ENCODE peak calls at places on chromosomes 5 and 9, in nine cellular contexts. H is A172; U is NCI-H1417; O is GF-D8; Q is T-helper 1 cell; N is GM20000; I is activated B cell treated with CpG ODN at 0.5 μM for 24 hours; R is activated naive CD8-positive, alpha-beta T cell treated with anti-CD3 and anti-CD28 coated beads, Interleukin-2, amount 10 ng/mL, durations not matched to agents 7 days and 5 days; Z is PC-3. P is an unnamed sample.

GRCh38 chr5:105146867-105147266 is 1584.3 kb upstream of the NUDT12 start:
- DNase-seq in H (peak; percentile 13), I (no peak), R (no peak), Q (no peak), O (no peak), N (no peak), U (no peak), Z (peak; percentile 66), P (no peak)

GRCh38 chr5:15598294-15598902 is 98.4 kb downstream of the FBXL7 start:
- DNase-seq in N (no peak), Z (peak; percentile 23), U (no peak), R (no peak), I (no peak), Q (no peak), H (peak; percentile 11), O (no peak), P (no peak)

GRCh38 chr5:171309526-171310333 is 682 bp downstream of the TLX3 start:
- DNase-seq in O (no peak), I (no peak), Z (no peak), U (no peak), R (peak; percentile 46), N (peak; percentile 55), H (no peak), Q (no peak), P (no peak)

GRCh38 chr5:36177715-36178556 is 26.0 kb downstream of the SKP2 start:
- DNase-seq in Z (peak; percentile 58), U (no peak), R (no peak), N (no peak), H (peak; percentile 53), O (no peak), I (no peak), Q (no peak), P (no peak)

GRCh38 chr5:126377444-126377843 is 45.8 kb upstream of the GRAMD2B start:
- DNase-seq in U (no peak), R (no peak), Z (no peak), H (no peak), O (no peak), Q (no peak), I (no peak), N (no peak), P (no peak)

GRCh38 chr5:58012801-58013315 is 447.0 kb downstream of the PLK2 start:
- DNase-seq in Z (no peak), U (no peak), R (no peak), N (no peak), Q (no peak), I (no peak), H (no peak), O (no peak), P (no peak)

GRCh38 chr5:81779125-81779934 is 28.4 kb upstream of the SSBP2 start:
- DNase-seq in N (peak; percentile 36), U (no peak), Q (peak; percentile 29), R (peak; percentile 51), I (peak; percentile 26), H (peak; percentile 49), Z (peak; percentile 15), O (peak; percentile 2), P (no peak)

GRCh38 chr5:164119806-164120440 is 614.5 kb downstream of the MAT2B start:
- DNase-seq in Z (no peak), I (no peak), R (no peak), O (no peak), H (peak; percentile 46), N (no peak), Q (no peak), U (peak; percentile 2), P (no peak)

GRCh38 chr9:114153761-114154596 is 1.4 kb upstream of the COL27A1 start:
- DNase-seq in U (no peak), N (no peak), Q (no peak), O (no peak), H (peak; percentile 21), R (peak; percentile 34), I (no peak), Z (peak; percentile 44), P (no peak)

GRCh38 chr5:15446552-15446951 is 53.4 kb upstream of the FBXL7 start:
- DNase-seq in O (no peak), N (no peak), Q (no peak), U (no peak), R (no peak), Z (no peak), I (no peak), H (no peak), P (no peak)

GRCh38 chr5:137604348-137605095 is 105.4 kb upstream of the SPOCK1 start:
- DNase-seq in U (peak; percentile 63), O (no peak), H (no peak), Z (peak; percentile 24), Q (no peak), I (no peak), R (no peak), N (no peak), P (no peak)

P was measured in T follicular helper cell.